ENCODE peak calls at places on chromosomes 3 and 15, in six cellular contexts. X is fibroblast of lung, N is cardiac fibroblast, V is fibroblast of pulmonary artery, L is choroid plexus epithelial cell, W is nephron progenitor cell. F is an unnamed sample.

GRCh38 chr15:67033012-67033411 is 32.4 kb upstream of the SMAD3 start:
- DNase-seq in X (no peak), N (no peak), V (no peak), L (no peak), W (no peak), F (peak; percentile 59)

GRCh38 chr3:19063936-19064335 is 84.4 kb upstream of the KCNH8 start:
- DNase-seq in X (no peak), N (no peak), V (no peak), L (no peak), W (no peak), F (no peak)

GRCh38 chr15:90885432-90886290 is 1.4 kb downstream of the FES start:
- DNase-seq in X (peak; percentile 42), N (peak; percentile 77), V (peak; percentile 70), L (peak; percentile 74), W (peak; percentile 92), F (peak; percentile 85)

GRCh38 chr15:31215490-31216209 is 111.0 kb upstream of the KLF13 start:
- DNase-seq in X (peak; percentile 45), N (peak; percentile 78), V (peak; percentile 58), L (peak; percentile 61), W (peak; percentile 84), F (peak; percentile 86)

GRCh38 chr3:54733079-54733478 is 194.8 kb downstream of the LRTM1 start:
- DNase-seq in X (no peak), N (no peak), V (no peak), L (no peak), W (no peak), F (no peak)

GRCh38 chr3:60142009-60142408 is 1092.2 kb upstream of the CFAP20DC start:
- DNase-seq in X (peak; percentile 50), N (peak; percentile 23), V (no peak), L (no peak), W (no peak), F (no peak)

GRCh38 chr15:89775815-89776214 is 317 bp upstream of the MESP2 start:
- DNase-seq in X (no peak), N (no peak), V (no peak), L (no peak), W (no peak), F (no peak)

GRCh38 chr3:133881987-133882825 is 13.5 kb downstream of the RAB6B start:
- DNase-seq in X (no peak), N (no peak), V (no peak), L (no peak), W (no peak), F (peak; percentile 52)

GRCh38 chr15:48748535-48748934 is 62.3 kb downstream of the CEP152 start:
- DNase-seq in X (peak; percentile 73), N (peak; percentile 33), V (peak; percentile 38), L (peak; percentile 52), W (no peak), F (no peak)

GRCh38 chr15:60717008-60717407 is 238.1 kb upstream of the ICE2 start:
- DNase-seq in X (no peak), N (no peak), V (no peak), L (no peak), W (no peak), F (no peak)

GRCh38 chr3:113895964-113896363 is 51.8 kb upstream of the ZDHHC23 start:
- DNase-seq in X (no peak), N (no peak), V (no peak), L (no peak), W (no peak), F (no peak)

GRCh38 chr15:65587094-65587493 is 23.8 kb downstream of the INTS14 start:
- DNase-seq in X (no peak), N (no peak), V (no peak), L (no peak), W (no peak), F (no peak)

DNA sequence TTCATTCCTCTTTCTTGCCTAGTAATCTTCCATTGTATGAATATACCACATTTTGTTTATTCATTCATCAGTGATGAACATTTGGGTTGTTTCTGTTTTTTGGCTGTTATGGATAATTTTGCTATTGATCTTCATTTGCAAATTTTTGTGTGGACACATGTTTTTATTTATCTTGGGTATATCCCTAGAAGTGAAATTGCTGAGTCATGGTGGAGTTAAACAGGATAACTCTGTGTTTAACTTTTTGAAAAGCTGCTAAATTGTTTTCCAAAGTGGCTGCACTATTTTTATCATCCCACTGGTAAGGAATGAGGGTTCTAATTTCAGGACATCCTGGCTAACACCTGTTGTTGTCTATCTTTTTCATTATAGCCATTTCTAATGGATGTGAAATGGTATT is 74.6 kb upstream of the ARL6 start:
- DNase-seq in X (no peak), N (no peak), V (no peak), L (no peak), W (no peak), F (no peak)
- TF ChIP-seq CTCF in X (no peak), N (no peak), V (no peak), L (no peak), W (no peak), F (no peak)

GRCh38 chr3:108156312-108156853 is 65.6 kb upstream of the CD47 start:
- DNase-seq in X (no peak), N (no peak), V (no peak), L (no peak), W (no peak), F (no peak)
- TF ChIP-seq CTCF in X (no peak), N (no peak), V (no peak), L (no peak), W (no peak), F (no peak)

DNA sequence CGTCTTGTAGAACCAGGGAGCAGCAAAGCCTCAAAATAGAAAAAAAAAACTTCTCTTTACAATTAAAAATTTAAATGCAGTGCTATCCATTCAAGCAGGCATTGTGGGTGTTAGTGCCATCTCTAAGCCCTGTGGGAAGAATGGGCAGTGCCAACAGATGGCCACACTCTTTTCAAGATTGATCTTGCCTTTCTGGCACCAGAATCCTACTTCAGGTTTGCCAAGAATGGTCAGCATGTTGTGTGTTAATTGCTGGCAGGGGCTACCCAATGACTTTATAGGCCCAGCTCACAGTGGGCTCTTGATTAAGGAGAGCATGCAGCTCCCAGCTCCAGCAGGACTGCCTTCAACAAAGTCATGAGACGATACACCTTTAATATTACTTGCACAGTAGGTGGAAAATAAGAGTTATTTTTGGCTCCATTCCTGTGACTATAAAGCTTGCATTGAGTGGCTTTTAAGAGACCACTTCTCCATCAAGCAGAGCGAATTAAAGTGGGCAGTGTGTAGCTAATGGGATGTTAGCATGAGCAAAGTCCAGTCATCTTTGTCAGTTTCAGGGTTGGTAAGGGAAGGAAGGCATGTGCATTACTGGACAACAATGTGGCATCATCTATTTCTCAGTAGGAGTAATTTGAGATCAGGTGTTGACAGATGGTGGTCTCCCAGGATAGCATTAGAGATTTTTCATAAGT is 476.8 kb downstream of the C3orf38 start:
- DNase-seq in X (no peak), N (no peak), V (no peak), L (no peak), W (no peak), F (no peak)
- TF ChIP-seq CTCF in X (no peak), N (no peak), V (no peak), L (no peak), W (no peak), F (no peak)

DNA sequence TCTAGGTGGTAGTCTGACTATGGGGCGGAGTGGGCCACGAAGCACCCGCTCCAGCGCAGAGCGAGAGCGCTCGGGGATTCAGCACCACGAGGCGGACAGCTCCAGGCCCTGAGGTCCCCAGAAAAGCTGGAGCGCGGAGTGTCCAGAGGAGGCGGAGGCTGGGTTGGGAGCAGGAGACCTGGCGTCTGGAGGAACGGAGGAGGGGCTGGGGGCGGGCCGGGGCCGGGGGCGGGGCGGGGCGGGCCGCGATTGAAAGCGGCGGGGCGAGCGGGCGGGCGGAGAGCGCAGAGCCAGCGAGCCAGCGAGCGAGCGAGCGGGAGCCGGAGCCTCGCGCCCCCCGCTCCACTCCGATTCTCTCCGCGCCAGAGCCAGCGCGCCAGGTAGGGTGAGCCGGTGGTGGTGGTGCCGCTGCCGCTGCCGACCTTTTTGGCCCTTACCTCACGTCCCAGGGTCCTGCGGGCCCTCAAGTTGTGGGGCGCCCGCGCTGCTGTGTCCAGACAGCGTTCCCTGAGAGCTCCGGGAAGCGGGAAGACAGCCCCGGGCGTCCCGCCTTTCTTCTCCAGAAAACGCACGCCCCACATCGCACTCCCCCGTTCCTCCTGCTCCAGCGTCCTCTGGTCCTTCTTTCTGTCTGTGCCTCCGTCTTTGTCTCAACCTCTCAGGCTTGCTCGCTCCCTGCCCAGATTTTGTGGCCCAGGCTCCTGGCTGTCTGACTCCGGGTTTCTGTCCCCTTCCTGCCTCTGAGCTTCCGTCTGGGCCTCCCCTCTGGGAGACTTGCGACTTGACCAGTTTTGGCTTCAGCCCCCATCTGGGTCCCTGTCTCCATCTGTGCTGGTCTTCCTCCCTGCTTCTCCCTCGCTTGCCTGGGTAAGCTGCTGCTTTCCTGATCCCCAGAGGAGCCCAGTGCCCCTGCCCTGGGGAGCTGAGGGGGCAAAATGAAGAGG is at the start of gene GRM2:
- DNase-seq in X (peak; percentile 84), N (peak; percentile 90), V (peak; percentile 90), L (peak; percentile 89), W (peak; percentile 97), F (peak; percentile 50)
- TF ChIP-seq CTCF in X (peak; percentile 20), N (peak; percentile 8), V (no peak), L (no peak), W (no peak), F (no peak)

GRCh38 chr3:53056442-53056841 is 10.6 kb upstream of the SFMBT1 start:
- DNase-seq in X (peak; percentile 7), N (no peak), V (peak; percentile 13), L (peak; percentile 30), W (no peak), F (no peak)
- TF ChIP-seq CTCF in X (peak; percentile 30), N (peak; percentile 44), V (peak; percentile 40), L (peak; percentile 54), W (no peak), F (peak; percentile 27)

DNA sequence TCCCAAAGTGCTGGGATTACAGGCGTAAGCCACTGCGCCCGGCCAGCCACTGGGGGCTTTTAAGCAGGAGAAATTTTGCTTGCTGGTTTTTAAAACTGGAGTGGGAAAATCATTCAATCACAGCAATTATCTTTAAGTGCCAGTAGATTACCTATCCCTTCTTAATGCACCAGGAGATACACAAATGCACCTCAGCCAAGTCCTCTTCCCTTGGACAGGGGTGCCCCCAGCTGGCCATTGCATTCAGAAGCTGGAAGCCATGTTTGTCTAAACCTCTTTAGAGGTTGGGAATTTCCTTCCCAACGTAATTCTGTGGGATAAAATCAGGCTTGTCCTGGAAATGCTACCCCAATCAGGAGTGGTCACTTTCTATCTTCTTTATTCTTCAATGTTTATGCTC is 26.6 kb downstream of the MIX23 start:
- DNase-seq in X (peak; percentile 30), N (peak; percentile 21), V (peak; percentile 31), L (peak; percentile 63), W (peak; percentile 16), F (peak; percentile 39)
- TF ChIP-seq CTCF in X (peak; percentile 31), N (peak; percentile 47), V (peak; percentile 31), L (peak; percentile 69), W (no peak), F (no peak)